ENCODE peak calls at places on chromosomes 13 and 19, in four cellular contexts. U, H, R and A are unnamed samples.
A peak's percentile ranks its signal among the peaks of the same experiment; 100 is the strongest.

GRCh38 chr19:17999685-18000479 is 8.1 kb upstream of the ARRDC2 start:
- DNase-seq in U (no peak), R (no peak), H (peak; percentile 92), A (no peak)

GRCh38 chr13:97021241-97021640 is 27.0 kb upstream of the OXGR1 start:
- DNase-seq in H (no peak), U (no peak), R (no peak), A (no peak)

GRCh38 chr13:20399515-20399914 is 126.1 kb downstream of the CRYL1 start:
- DNase-seq in R (no peak), U (no peak), H (no peak), A (no peak)

GRCh38 chr19:49097453-49098288 is 12.4 kb downstream of the SNRNP70 start:
- DNase-seq in U (peak; percentile 55), H (peak; percentile 76), R (no peak), A (peak; percentile 85)

GRCh38 chr13:51759240-51759639 is 44.7 kb downstream of the DHRS12 start:
- DNase-seq in H (no peak), R (no peak), U (no peak), A (no peak)

GRCh38 chr19:1113278-1113985 is 9.6 kb downstream of the GPX4 start:
- DNase-seq in H (peak; percentile 97), R (peak; percentile 24), U (peak; percentile 89), A (peak; percentile 94)

GRCh38 chr13:36362914-36363313 is 16.7 kb upstream of the SPART start:
- DNase-seq in R (peak; percentile 37), H (no peak), U (no peak), A (no peak)

GRCh38 chr19:29445246-29445645 is 80.5 kb upstream of the VSTM2B start:
- DNase-seq in U (no peak), R (no peak), H (no peak), A (no peak)

GRCh38 chr19:35345671-35346111 is 2.0 kb upstream of the FFAR1 start:
- DNase-seq in H (peak; percentile 4), R (no peak), U (no peak), A (no peak)

GRCh38 chr13:60788156-60788829 is 391.3 kb downstream of the TDRD3 start:
- DNase-seq in U (no peak), H (no peak), R (no peak), A (no peak)

GRCh38 chr19:28642787-28643186 is 570.2 kb downstream of the UQCRFS1 start:
- DNase-seq in U (no peak), R (no peak), H (no peak), A (no peak)

GRCh38 chr19:13020002-13020414 is 24.7 kb downstream of the NFIX start:
- DNase-seq in R (no peak), U (no peak), H (no peak), A (peak; percentile 93)

GRCh38 chr13:80339841-80340642 is 884 bp downstream of the SPRY2 start:
- DNase-seq in R (no peak), U (peak; percentile 18), H (peak; percentile 31), A (peak; percentile 31)

GRCh38 chr19:38735257-38735686 is 9.0 kb downstream of the CAPN12 start:
- DNase-seq in R (no peak), H (peak; percentile 71), U (no peak), A (peak; percentile 84)

GRCh38 chr19:33175886-33176669 is 18.1 kb upstream of the LRP3 start:
- DNase-seq in H (peak; percentile 34), U (peak; percentile 61), R (no peak), A (no peak)

GRCh38 chr19:36891768-36892357 is 24.2 kb downstream of the ZNF829 start:
- DNase-seq in U (no peak), H (no peak), R (no peak), A (peak; percentile 3)

GRCh38 chr13:113216165-113217056 is 7.0 kb downstream of the CUL4A start:
- DNase-seq in R (no peak), U (peak; percentile 45), H (peak; percentile 55), A (peak; percentile 70)

GRCh38 chr19:33339016-33339749 is 34.3 kb upstream of the CEBPG start:
- DNase-seq in H (no peak), R (no peak), U (no peak), A (no peak)

GRCh38 chr19:5958074-5958850 is 19.7 kb downstream of the RANBP3 start:
- DNase-seq in R (no peak), H (no peak), U (no peak), A (no peak)

GRCh38 chr13:75417647-75418046 is 64.3 kb downstream of the TBC1D4 start:
- DNase-seq in U (no peak), H (no peak), R (no peak), A (no peak)

GRCh38 chr13:100789481-100789880 is 114.9 kb upstream of the TMTC4 start:
- DNase-seq in H (no peak), U (peak; percentile 20), R (no peak), A (no peak)

GRCh38 chr19:19649159-19649558 is 5.7 kb upstream of the GMIP start:
- DNase-seq in U (no peak), H (no peak), R (no peak), A (peak; percentile 0)

GRCh38 chr13:64158910-64159309 is 2743.3 kb upstream of the PCDH20 start:
- DNase-seq in R (no peak), H (no peak), U (no peak), A (no peak)

GRCh38 chr13:79448413-79448812 is 32.5 kb upstream of the NDFIP2 start:
- DNase-seq in R (no peak), H (no peak), U (no peak), A (no peak)

DNA sequence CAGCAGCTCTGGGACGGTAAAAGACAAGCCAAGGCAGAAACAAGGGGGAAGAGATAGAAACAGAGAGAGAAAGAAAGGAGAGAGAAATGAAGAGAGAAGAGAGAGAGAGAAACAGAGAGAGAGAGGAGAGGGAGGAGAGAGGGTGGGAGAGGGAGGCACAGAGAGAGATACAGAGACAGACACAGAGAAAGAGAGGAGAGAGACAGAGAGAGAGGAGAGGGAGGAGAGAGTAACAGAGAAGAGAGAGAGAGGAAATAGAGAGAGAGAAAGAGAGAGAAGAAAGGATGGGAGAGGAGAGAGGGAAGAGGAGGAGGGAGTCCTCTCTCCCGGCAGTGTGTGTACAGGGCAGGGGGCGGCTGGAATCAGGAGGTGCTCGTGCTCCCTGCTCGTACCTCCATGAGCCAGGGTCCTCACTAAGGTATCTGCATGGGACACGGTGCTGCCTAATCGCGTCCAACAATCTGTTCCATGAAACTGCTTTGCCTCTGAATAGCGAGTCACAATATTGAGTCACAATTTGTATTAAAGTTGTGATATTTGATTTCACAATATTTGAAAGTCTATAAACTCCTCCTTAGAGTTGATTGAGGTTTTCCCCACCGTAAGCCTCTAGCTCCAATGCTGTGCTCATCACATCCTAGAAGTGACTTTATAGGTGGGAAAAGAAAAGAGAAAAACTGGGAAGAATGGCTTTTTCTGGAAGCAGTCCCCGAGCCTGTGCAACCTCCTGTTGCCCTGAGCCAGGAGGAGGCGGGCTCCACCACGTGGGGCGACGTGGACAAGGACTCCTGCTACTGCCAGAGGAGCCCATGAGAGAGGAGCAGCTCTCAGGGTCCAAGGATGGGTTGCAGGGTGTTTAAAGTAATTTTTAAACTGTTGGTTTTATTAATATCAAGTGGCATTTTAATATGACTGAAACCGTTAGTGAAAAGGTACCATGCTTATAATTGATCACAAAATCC is 81.7 kb upstream of the ARHGEF7 start:
- DNase-seq in U (no peak), R (no peak), H (peak; percentile 33), A (no peak)
- TF ChIP-seq CTCF in U (no peak), R (no peak), H (no peak), A (peak; percentile 12)

GRCh38 chr19:42433503-42434260 is 6.5 kb upstream of the LIPE start:
- DNase-seq in R (no peak), H (peak; percentile 72), U (peak; percentile 95), A (peak; percentile 86)
- TF ChIP-seq JUNB in R (no peak), H (no peak), U (no peak), A (no peak)

GRCh38 chr19:4703671-4704316 is 19.8 kb downstream of the DPP9 start:
- DNase-seq in R (no peak), U (no peak), H (no peak), A (no peak)

GRCh38 chr19:4699826-4700572 is 23.6 kb downstream of the DPP9 start:
- DNase-seq in U (no peak), H (no peak), R (no peak), A (no peak)

GRCh38 chr19:4702764-4703163 is 20.9 kb downstream of the DPP9 start:
- DNase-seq in U (no peak), R (no peak), H (no peak), A (no peak)

GRCh38 chr19:4701557-4701956 is 22.1 kb downstream of the DPP9 start:
- DNase-seq in H (no peak), U (no peak), R (no peak), A (no peak)

GRCh38 chr19:4700573-4700970 is 23.1 kb downstream of the DPP9 start:
- DNase-seq in U (no peak), H (no peak), R (no peak), A (peak; percentile 46)
- H3K36me3 ChIP-seq in U (peaks cover 32% of the 10 kb centered on the region), H (peaks cover 87% of the 10 kb centered on the region), R (peaks cover 29% of the 10 kb centered on the region), A (peaks cover 12% of the 10 kb centered on the region)

GRCh38 chr19:58429745-58430144 is 10.2 kb downstream of the ZNF132 start:
- DNase-seq in R (no peak), H (no peak), U (no peak), A (no peak)

GRCh38 chr19:58434217-58434616 is 5.7 kb downstream of the ZNF132 start:
- DNase-seq in H (no peak), R (no peak), U (no peak), A (peak; percentile 14)

DNA sequence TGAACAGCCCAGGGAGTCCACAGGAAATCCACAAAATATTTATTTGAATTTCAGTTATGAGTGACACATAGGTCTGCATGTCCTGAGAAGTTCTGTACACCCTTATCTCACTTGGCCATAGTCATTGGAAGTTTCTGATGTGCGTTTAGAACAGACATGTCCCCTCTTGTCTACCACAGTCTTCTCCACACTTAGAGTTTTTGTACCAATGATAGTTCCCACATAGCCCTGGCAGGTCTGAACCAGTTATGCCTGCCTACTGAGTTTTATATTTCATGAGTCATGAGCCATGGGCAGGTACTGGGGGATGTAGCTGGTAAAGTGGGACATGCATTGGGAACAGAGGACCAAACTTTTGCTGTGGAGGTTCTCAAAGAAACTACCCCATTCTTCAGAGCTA is 11.3 kb downstream of the ZNF132 start:
- DNase-seq in U (no peak), H (no peak), R (no peak), A (no peak)
- TF ChIP-seq CTCF in U (no peak), H (no peak), R (no peak), A (no peak)

GRCh38 chr19:56321254-56321980 is 6.8 kb upstream of the ZSCAN5A start:
- DNase-seq in R (no peak), H (peak; percentile 35), U (no peak), A (no peak)

GRCh38 chr19:56321981-56322558 is 7.4 kb upstream of the ZSCAN5A start:
- DNase-seq in H (peak; percentile 60), R (no peak), U (no peak), A (no peak)

GRCh38 chr19:56324425-56324824 is 9.8 kb upstream of the ZSCAN5A start:
- DNase-seq in H (no peak), R (no peak), U (no peak), A (no peak)
- TF ChIP-seq JUNB in H (no peak), R (no peak), U (no peak), A (no peak)

GRCh38 chr13:50068508-50068907 is 53.3 kb downstream of the KCNRG start:
- DNase-seq in U (no peak), H (no peak), R (no peak), A (no peak)
- H3K36me3 ChIP-seq in U (peaks cover 2% of the 10 kb centered on the region), H (peaks cover 85% of the 10 kb centered on the region), R (peaks cover 4% of the 10 kb centered on the region), A (no peaks in the 10 kb centered on the region)